ENCODE peak calls at places on chromosomes 3 and 15, in nine cellular contexts. K, J, C, G, U, X, I, S and A are unnamed samples.

GRCh38 chr3:87359807-87360206 is 83.4 kb upstream of the POU1F1 start:
- DNase-seq in K (no peak), J (no peak), C (no peak), G (no peak), U (no peak), X (no peak), I (peak), S (no peak), A (no peak)

GRCh38 chr3:188358787-188359493 is 205.0 kb downstream of the LPP start:
- DNase-seq in K (no peak), J (no peak), C (no peak), G (no peak), U (no peak), X (no peak), I (no peak), S (no peak), A (no peak)

GRCh38 chr15:58462547-58462946 is 30.8 kb downstream of the LIPC start:
- DNase-seq in K (no peak), J (no peak), C (no peak), G (no peak), U (no peak), X (peak), I (no peak), S (peak), A (no peak)

GRCh38 chr3:43369404-43370345 is 83.3 kb downstream of the SNRK start:
- DNase-seq in K (no peak), J (no peak), C (no peak), G (no peak), U (no peak), X (no peak), I (peak), S (no peak), A (no peak)

GRCh38 chr15:26438718-26439117 is 334.1 kb downstream of the GABRB3 start:
- DNase-seq in K (no peak), J (no peak), C (no peak), G (no peak), U (no peak), X (no peak), I (no peak), S (no peak), A (no peak)

GRCh38 chr3:117526485-117527079 is 817.0 kb downstream of the TUSC7 start:
- DNase-seq in K (no peak), J (peak), C (no peak), G (peak), U (peak), X (no peak), I (peak), S (no peak), A (no peak)

GRCh38 chr15:68313501-68314390 is 36.2 kb downstream of the FEM1B start:
- DNase-seq in K (no peak), J (no peak), C (no peak), G (peak), U (no peak), X (no peak), I (no peak), S (peak), A (no peak)

GRCh38 chr3:88084006-88084597 is 25.0 kb downstream of the ZNF654 start:
- DNase-seq in K (no peak), J (no peak), C (no peak), G (no peak), U (no peak), X (no peak), I (no peak), S (no peak), A (no peak)

GRCh38 chr15:38823272-38823671 is 258.7 kb upstream of the RASGRP1 start:
- DNase-seq in K (no peak), J (no peak), C (no peak), G (no peak), U (no peak), X (no peak), I (no peak), S (no peak), A (no peak)

GRCh38 chr3:54999159-54999558 is 71.3 kb upstream of the LRTM1 start:
- DNase-seq in K (no peak), J (no peak), C (peak), G (no peak), U (peak), X (peak), I (no peak), S (no peak), A (no peak)

GRCh38 chr3:124878561-124879394 is 8.4 kb downstream of the ITGB5 start:
- DNase-seq in K (no peak), J (no peak), C (peak), G (peak), U (peak), X (no peak), I (no peak), S (peak), A (no peak)

GRCh38 chr3:160225181-160226025 is at the start of gene C3orf80:
- DNase-seq in K (no peak), J (peak), C (no peak), G (peak), U (peak), X (peak), I (peak), S (peak), A (peak)

GRCh38 chr3:64645236-64645635 is 42.6 kb downstream of the ADAMTS9 start:
- DNase-seq in K (no peak), J (peak), C (no peak), G (no peak), U (no peak), X (no peak), I (no peak), S (no peak), A (no peak)

GRCh38 chr3:148379763-148380162 is 317.9 kb upstream of the AGTR1 start:
- DNase-seq in K (no peak), J (peak), C (peak), G (no peak), U (peak), X (peak), I (peak), S (no peak), A (no peak)

GRCh38 chr15:95520922-95521321 is 809.6 kb upstream of the NR2F2 start:
- DNase-seq in K (no peak), J (no peak), C (no peak), G (no peak), U (no peak), X (no peak), I (no peak), S (no peak), A (no peak)

GRCh38 chr3:135131290-135131689 is 336.2 kb downstream of the EPHB1 start:
- DNase-seq in K (no peak), J (no peak), C (no peak), G (no peak), U (no peak), X (no peak), I (no peak), S (no peak), A (no peak)

GRCh38 chr3:56783644-56784451 is 17.9 kb downstream of the ARHGEF3 start:
- DNase-seq in K (no peak), J (peak), C (peak), G (peak), U (no peak), X (no peak), I (no peak), S (no peak), A (no peak)

GRCh38 chr3:141091416-141091815 is 40.3 kb downstream of the SPSB4 start:
- DNase-seq in K (no peak), J (no peak), C (no peak), G (no peak), U (no peak), X (no peak), I (no peak), S (no peak), A (no peak)

GRCh38 chr15:29102911-29103824 is 166.5 kb downstream of the NSMCE3 start:
- DNase-seq in K (no peak), J (no peak), C (no peak), G (peak), U (peak), X (no peak), I (no peak), S (no peak), A (peak)

GRCh38 chr3:167032267-167032876 is 347.7 kb downstream of the ZBBX start:
- DNase-seq in K (no peak), J (peak), C (no peak), G (peak), U (peak), X (peak), I (peak), S (no peak), A (no peak)

GRCh38 chr3:35919160-35919559 is 279.8 kb downstream of the ARPP21 start:
- DNase-seq in K (no peak), J (no peak), C (no peak), G (no peak), U (no peak), X (no peak), I (no peak), S (no peak), A (no peak)

GRCh38 chr15:51243774-51244173 is 94.6 kb downstream of the CYP19A1 start:
- DNase-seq in K (no peak), J (no peak), C (no peak), G (no peak), U (peak), X (peak), I (no peak), S (no peak), A (no peak)

GRCh38 chr3:71395927-71396695 is 187.4 kb downstream of the FOXP1 start:
- DNase-seq in K (no peak), J (no peak), C (peak), G (no peak), U (peak), X (no peak), I (no peak), S (no peak), A (no peak)

GRCh38 chr3:79490165-79491028 is 277.4 kb downstream of the ROBO1 start:
- DNase-seq in K (no peak), J (no peak), C (no peak), G (peak), U (peak), X (peak), I (peak), S (no peak), A (peak)

GRCh38 chr3:162022931-162023330 is 526.3 kb downstream of the OTOL1 start:
- DNase-seq in K (no peak), J (peak), C (no peak), G (no peak), U (no peak), X (no peak), I (no peak), S (no peak), A (no peak)

GRCh38 chr15:86610038-86610437 is 530.4 kb downstream of the AGBL1 start:
- DNase-seq in K (no peak), J (no peak), C (no peak), G (no peak), U (no peak), X (no peak), I (no peak), S (no peak), A (no peak)

GRCh38 chr15:37083610-37084009 is 16.7 kb downstream of the MEIS2 start:
- DNase-seq in K (no peak), J (no peak), C (no peak), G (no peak), U (no peak), X (no peak), I (no peak), S (no peak), A (no peak)

GRCh38 chr3:120440762-120441161 is 10.0 kb downstream of the FSTL1 start:
- DNase-seq in K (no peak), J (no peak), C (no peak), G (no peak), U (no peak), X (no peak), I (no peak), S (no peak), A (no peak)

GRCh38 chr15:73284073-73284472 is 84.7 kb downstream of the HCN4 start:
- DNase-seq in K (no peak), J (no peak), C (no peak), G (no peak), U (peak), X (no peak), I (peak), S (no peak), A (no peak)

GRCh38 chr15:94234300-94234699 is 2.9 kb downstream of the MCTP2 start:
- DNase-seq in K (no peak), J (no peak), C (no peak), G (no peak), U (no peak), X (no peak), I (no peak), S (no peak), A (no peak)

GRCh38 chr3:143334231-143334630 is 214.7 kb downstream of the CHST2 start:
- DNase-seq in K (no peak), J (no peak), C (no peak), G (no peak), U (peak), X (no peak), I (no peak), S (no peak), A (no peak)

GRCh38 chr3:169153614-169154013 is 509.9 kb downstream of the MECOM start:
- DNase-seq in K (no peak), J (no peak), C (no peak), G (no peak), U (no peak), X (no peak), I (no peak), S (no peak), A (no peak)

GRCh38 chr3:24407980-24408460 is 86.6 kb downstream of the THRB start:
- DNase-seq in K (no peak), J (no peak), C (no peak), G (no peak), U (no peak), X (no peak), I (no peak), S (no peak), A (no peak)

GRCh38 chr3:83496459-83496858 is 1462.3 kb upstream of the CADM2 start:
- DNase-seq in K (no peak), J (no peak), C (no peak), G (no peak), U (no peak), X (no peak), I (no peak), S (no peak), A (no peak)

GRCh38 chr15:64851503-64851840 is 9.8 kb downstream of the PLEKHO2 start:
- DNase-seq in K (no peak), J (no peak), C (peak), G (no peak), U (peak), X (no peak), I (no peak), S (no peak), A (no peak)

GRCh38 chr3:124126446-124127017 is 134.6 kb upstream of the ROPN1 start:
- DNase-seq in K (no peak), J (no peak), C (no peak), G (no peak), U (no peak), X (no peak), I (no peak), S (no peak), A (no peak)

GRCh38 chr3:42831321-42831713 is 22.1 kb downstream of the ACKR2 start:
- DNase-seq in K (peak), J (peak), C (no peak), G (peak), U (peak), X (peak), I (peak), S (peak), A (peak)

GRCh38 chr3:79766474-79767193 is 1.2 kb downstream of the ROBO1 start:
- DNase-seq in K (no peak), J (no peak), C (no peak), G (no peak), U (no peak), X (no peak), I (no peak), S (no peak), A (no peak)

GRCh38 chr3:105362021-105362665 is 4.6 kb upstream of the ALCAM start:
- DNase-seq in K (no peak), J (no peak), C (no peak), G (no peak), U (peak), X (no peak), I (no peak), S (no peak), A (no peak)

GRCh38 chr3:172138031-172138538 is 98.7 kb downstream of the FNDC3B start:
- DNase-seq in K (no peak), J (no peak), C (no peak), G (no peak), U (no peak), X (no peak), I (no peak), S (no peak), A (no peak)